ENCODE peak calls at places on chromosomes 4 and X, in five cellular contexts. One of them, this sample, is unnamed.

GRCh38 chr4:173498023-173498422 is 32.0 kb downstream of the HAND2 start:
- DNase-seq in CD4-positive, alpha-beta T cell: no peak
- DNase-seq in ascending aorta: no peak
- DNase-seq in body of pancreas: no peak
- DNase-seq in HL-60: no peak
- DNase-seq in this sample: no peak

GRCh38 chr4:73248821-73249220 is 9.8 kb downstream of the ANKRD17 start:
- DNase-seq in CD4-positive, alpha-beta T cell: no peak
- DNase-seq in ascending aorta: no peak
- DNase-seq in body of pancreas: no peak
- DNase-seq in HL-60: no peak
- DNase-seq in this sample: no peak

GRCh38 chr4:20254517-20255250 is 3.0 kb downstream of the SLIT2 start:
- DNase-seq in CD4-positive, alpha-beta T cell: no peak
- DNase-seq in ascending aorta: no peak
- DNase-seq in body of pancreas: peak; percentile 19
- DNase-seq in HL-60: no peak
- DNase-seq in this sample: no peak

GRCh38 chr4:125187221-125187620 is 127.5 kb upstream of the FAT4 start:
- DNase-seq in CD4-positive, alpha-beta T cell: no peak
- DNase-seq in ascending aorta: no peak
- DNase-seq in body of pancreas: no peak
- DNase-seq in HL-60: no peak
- DNase-seq in this sample: no peak

GRCh38 chrX:124208675-124209074 is 123.8 kb upstream of the TEX13D start:
- DNase-seq in CD4-positive, alpha-beta T cell: no peak
- DNase-seq in ascending aorta: no peak
- DNase-seq in body of pancreas: no peak
- DNase-seq in HL-60: peak; percentile 70
- DNase-seq in this sample: no peak

GRCh38 chr4:1793940-1794808 is 1.1 kb downstream of the FGFR3 start:
- DNase-seq in CD4-positive, alpha-beta T cell: no peak
- DNase-seq in ascending aorta: no peak
- DNase-seq in body of pancreas: no peak
- DNase-seq in HL-60: no peak
- DNase-seq in this sample: no peak

GRCh38 chr4:105343523-105343931 is 130.3 kb downstream of the PPA2 start:
- DNase-seq in CD4-positive, alpha-beta T cell: no peak
- DNase-seq in ascending aorta: no peak
- DNase-seq in body of pancreas: no peak
- DNase-seq in HL-60: no peak
- DNase-seq in this sample: no peak

GRCh38 chrX:23883737-23884354 is 23.9 kb downstream of the APOO start:
- DNase-seq in CD4-positive, alpha-beta T cell: no peak
- DNase-seq in ascending aorta: peak; percentile 58
- DNase-seq in body of pancreas: no peak
- DNase-seq in HL-60: no peak
- DNase-seq in this sample: no peak

GRCh38 chr4:85498068-85498733 is 23.3 kb downstream of the ARHGAP24 start:
- DNase-seq in CD4-positive, alpha-beta T cell: no peak
- DNase-seq in ascending aorta: no peak
- DNase-seq in body of pancreas: peak; percentile 42
- DNase-seq in HL-60: peak; percentile 28
- DNase-seq in this sample: no peak

GRCh38 chr4:99612281-99612680 is 37.7 kb downstream of the MTTP start:
- DNase-seq in CD4-positive, alpha-beta T cell: no peak
- DNase-seq in ascending aorta: no peak
- DNase-seq in body of pancreas: no peak
- DNase-seq in HL-60: no peak
- DNase-seq in this sample: no peak

GRCh38 chr4:126888968-126889367 is 743.8 kb upstream of the INTU start:
- DNase-seq in CD4-positive, alpha-beta T cell: no peak
- DNase-seq in ascending aorta: no peak
- DNase-seq in body of pancreas: no peak
- DNase-seq in HL-60: no peak
- DNase-seq in this sample: no peak

GRCh38 chr4:8905236-8905772 is 33.7 kb upstream of the HMX1 start:
- DNase-seq in CD4-positive, alpha-beta T cell: no peak
- DNase-seq in ascending aorta: no peak
- DNase-seq in body of pancreas: no peak
- DNase-seq in HL-60: no peak
- DNase-seq in this sample: no peak

GRCh38 chrX:152601848-152602616 is 35.7 kb upstream of the GABRQ start:
- DNase-seq in CD4-positive, alpha-beta T cell: no peak
- DNase-seq in ascending aorta: no peak
- DNase-seq in body of pancreas: no peak
- DNase-seq in HL-60: no peak
- DNase-seq in this sample: no peak

GRCh38 chrX:9907645-9908387 is 59.3 kb upstream of the CLDN34 start:
- DNase-seq in CD4-positive, alpha-beta T cell: no peak
- DNase-seq in ascending aorta: no peak
- DNase-seq in body of pancreas: no peak
- DNase-seq in HL-60: peak; percentile 37
- DNase-seq in this sample: no peak

GRCh38 chrX:14865201-14865600 is 7.7 kb downstream of the FANCB start:
- DNase-seq in CD4-positive, alpha-beta T cell: no peak
- DNase-seq in ascending aorta: no peak
- DNase-seq in body of pancreas: no peak
- DNase-seq in HL-60: no peak
- DNase-seq in this sample: no peak

DNA sequence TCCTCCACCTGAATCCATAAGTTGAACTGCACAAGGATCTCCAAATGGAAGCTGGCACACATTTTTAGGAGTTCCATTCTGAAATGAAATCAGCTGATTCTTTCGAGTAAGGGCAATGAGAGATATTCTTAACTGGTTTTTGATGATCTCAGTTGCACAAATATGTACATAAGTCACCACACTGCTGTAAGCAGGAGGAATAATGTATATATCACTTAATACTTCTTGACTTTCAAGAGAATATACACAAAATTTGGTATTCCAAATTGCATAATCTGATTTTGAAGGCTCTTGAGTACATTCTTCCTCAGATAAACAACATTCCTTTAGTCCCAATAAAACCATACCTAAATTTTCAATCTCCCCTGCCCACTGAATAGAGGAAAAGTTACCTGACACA is 8.2 kb downstream of the FANCB start:
- DNase-seq in CD4-positive, alpha-beta T cell: no peak
- DNase-seq in ascending aorta: no peak
- DNase-seq in body of pancreas: no peak
- DNase-seq in HL-60: no peak
- DNase-seq in this sample: no peak
- H3K27ac ChIP-seq in CD4-positive, alpha-beta T cell: no peak overlapping the region
- H3K27ac ChIP-seq in ascending aorta: no peak overlapping the region
- H3K27ac ChIP-seq in body of pancreas: no peak overlapping the region
- H3K27ac ChIP-seq in HL-60: no peak overlapping the region
- H3K27ac ChIP-seq in this sample: peak overlapping the region; percentile 86

DNA sequence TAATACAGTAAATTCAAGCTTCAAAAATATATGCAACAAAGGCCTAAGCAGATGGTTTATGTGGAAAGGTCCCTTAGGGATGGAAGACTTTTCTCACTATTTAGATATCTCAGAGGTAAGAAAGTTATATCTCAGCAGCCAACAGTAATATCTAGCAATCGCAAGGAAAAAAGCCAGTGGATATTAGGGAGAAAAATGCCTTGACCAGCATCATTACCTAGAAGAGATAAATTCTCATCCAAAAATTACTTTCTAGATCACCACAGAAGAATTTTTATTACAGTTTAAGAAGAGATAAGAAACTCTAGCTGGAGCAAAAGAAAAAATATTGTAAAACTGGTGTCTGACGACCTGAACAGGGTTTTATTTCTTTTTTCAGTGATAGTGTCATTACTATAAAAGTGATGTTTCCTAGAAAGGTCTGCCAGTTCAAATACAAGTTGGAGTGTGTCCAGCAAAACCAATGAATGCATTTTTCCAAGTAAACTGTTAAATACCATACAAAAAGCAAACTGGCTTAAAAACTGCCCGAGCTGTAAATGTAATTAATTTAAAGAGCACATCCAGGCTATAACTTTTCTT is 100.0 kb downstream of the ATP11C start:
- DNase-seq in CD4-positive, alpha-beta T cell: no peak
- DNase-seq in ascending aorta: no peak
- DNase-seq in body of pancreas: no peak
- DNase-seq in HL-60: no peak
- DNase-seq in this sample: no peak
- H3K27ac ChIP-seq in CD4-positive, alpha-beta T cell: no peak overlapping the region
- H3K27ac ChIP-seq in ascending aorta: no peak overlapping the region
- H3K27ac ChIP-seq in body of pancreas: no peak overlapping the region
- H3K27ac ChIP-seq in HL-60: no peak overlapping the region
- H3K27ac ChIP-seq in this sample: no peak overlapping the region

GRCh38 chr4:36285784-36286480 is 4.5 kb downstream of the DTHD1 start:
- DNase-seq in CD4-positive, alpha-beta T cell: peak; percentile 41
- DNase-seq in ascending aorta: no peak
- DNase-seq in body of pancreas: no peak
- DNase-seq in HL-60: peak; percentile 60
- DNase-seq in this sample: no peak
- H3K27ac ChIP-seq in CD4-positive, alpha-beta T cell: peak overlapping the region; percentile 13
- H3K27ac ChIP-seq in ascending aorta: no peak overlapping the region
- H3K27ac ChIP-seq in body of pancreas: no peak overlapping the region
- H3K27ac ChIP-seq in HL-60: peak overlapping the region; percentile 33
- H3K27ac ChIP-seq in this sample: peak overlapping the region; percentile 77

GRCh38 chr4:38386011-38386551 is 277.9 kb upstream of the KLF3 start:
- DNase-seq in CD4-positive, alpha-beta T cell: no peak
- DNase-seq in ascending aorta: no peak
- DNase-seq in body of pancreas: no peak
- DNase-seq in HL-60: no peak
- DNase-seq in this sample: no peak
- H3K27ac ChIP-seq in CD4-positive, alpha-beta T cell: no peak overlapping the region
- H3K27ac ChIP-seq in ascending aorta: no peak overlapping the region
- H3K27ac ChIP-seq in body of pancreas: peak overlapping the region; percentile 81
- H3K27ac ChIP-seq in HL-60: no peak overlapping the region
- H3K27ac ChIP-seq in this sample: no peak overlapping the region

GRCh38 chr4:110164251-110164650 is 34.2 kb downstream of the ELOVL6 start:
- DNase-seq in CD4-positive, alpha-beta T cell: no peak
- DNase-seq in ascending aorta: no peak
- DNase-seq in body of pancreas: no peak
- DNase-seq in HL-60: no peak
- DNase-seq in this sample: no peak
- H3K27ac ChIP-seq in CD4-positive, alpha-beta T cell: no peak overlapping the region
- H3K27ac ChIP-seq in ascending aorta: peak overlapping the region; percentile 49
- H3K27ac ChIP-seq in body of pancreas: no peak overlapping the region
- H3K27ac ChIP-seq in HL-60: no peak overlapping the region
- H3K27ac ChIP-seq in this sample: no peak overlapping the region

DNA sequence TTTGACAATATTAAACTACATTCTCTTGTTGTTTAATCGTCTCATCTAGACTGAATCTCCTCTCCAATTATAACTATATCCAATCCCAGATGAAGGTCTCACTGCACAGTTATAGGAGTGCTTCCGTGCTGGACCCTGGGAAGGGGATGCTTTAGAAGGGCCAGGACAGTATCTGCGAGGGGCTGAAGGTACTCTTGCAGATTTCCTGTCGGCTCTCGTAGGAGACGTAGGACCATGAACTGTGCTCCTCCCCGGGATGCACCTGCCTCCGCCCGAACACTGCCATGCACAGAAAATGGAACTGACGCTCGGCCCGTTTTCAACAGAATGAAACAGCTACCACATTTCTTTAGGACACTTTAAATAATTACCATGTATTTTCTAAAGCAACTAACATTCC is 39.4 kb downstream of the FAT1 start:
- DNase-seq in CD4-positive, alpha-beta T cell: no peak
- DNase-seq in ascending aorta: no peak
- DNase-seq in body of pancreas: no peak
- DNase-seq in HL-60: no peak
- DNase-seq in this sample: no peak
- H3K27ac ChIP-seq in CD4-positive, alpha-beta T cell: no peak overlapping the region
- H3K27ac ChIP-seq in ascending aorta: no peak overlapping the region
- H3K27ac ChIP-seq in body of pancreas: peak overlapping the region; percentile 57
- H3K27ac ChIP-seq in HL-60: no peak overlapping the region
- H3K27ac ChIP-seq in this sample: no peak overlapping the region

GRCh38 chr4:24489870-24490269 is 94.5 kb downstream of the DHX15 start:
- DNase-seq in CD4-positive, alpha-beta T cell: no peak
- DNase-seq in ascending aorta: no peak
- DNase-seq in body of pancreas: no peak
- DNase-seq in HL-60: no peak
- DNase-seq in this sample: no peak

GRCh38 chr4:24496597-24496996 is 87.8 kb downstream of the DHX15 start:
- DNase-seq in CD4-positive, alpha-beta T cell: no peak
- DNase-seq in ascending aorta: no peak
- DNase-seq in body of pancreas: no peak
- DNase-seq in HL-60: no peak
- DNase-seq in this sample: no peak

GRCh38 chr4:24497221-24497620 is 87.1 kb downstream of the DHX15 start:
- DNase-seq in CD4-positive, alpha-beta T cell: no peak
- DNase-seq in ascending aorta: no peak
- DNase-seq in body of pancreas: no peak
- DNase-seq in HL-60: no peak
- DNase-seq in this sample: no peak

DNA sequence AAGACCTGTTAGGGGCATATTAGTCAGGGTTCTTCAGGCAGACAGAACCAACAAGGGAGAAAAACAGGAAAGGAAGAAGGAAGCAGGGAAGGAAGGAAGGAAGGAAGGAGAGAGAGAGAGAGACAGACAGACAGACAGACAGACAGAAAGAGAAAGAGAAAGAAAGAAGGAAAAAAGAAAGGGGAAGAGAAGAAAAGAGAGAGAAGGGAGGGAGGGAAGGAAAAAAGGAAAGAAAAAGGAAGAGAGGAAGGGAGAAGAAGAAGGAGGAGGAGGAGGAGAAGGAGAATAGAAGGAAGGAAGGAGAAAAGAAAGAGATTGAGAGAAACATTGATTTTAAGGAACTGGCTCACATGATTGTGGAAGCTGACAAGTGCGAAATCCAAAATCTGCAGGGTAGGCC is 89.0 kb downstream of the DHX15 start:
- DNase-seq in CD4-positive, alpha-beta T cell: no peak
- DNase-seq in ascending aorta: no peak
- DNase-seq in body of pancreas: no peak
- DNase-seq in HL-60: no peak
- DNase-seq in this sample: no peak
- H3K27ac ChIP-seq in CD4-positive, alpha-beta T cell: no peak overlapping the region
- H3K27ac ChIP-seq in ascending aorta: no peak overlapping the region
- H3K27ac ChIP-seq in body of pancreas: no peak overlapping the region
- H3K27ac ChIP-seq in HL-60: no peak overlapping the region
- H3K27ac ChIP-seq in this sample: no peak overlapping the region

This sample was measured in caudate nucleus.